ENCODE peak calls at places on chromosomes 16 and 17, in seven cellular contexts. One of them, this sample, is unnamed.

GRCh38 chr17:82245144-82246039 is 16.6 kb downstream of the SLC16A3 start:
- DNase-seq in choroid plexus epithelial cell: no peak
- DNase-seq in Peyer's patch: no peak
- DNase-seq in gastrocnemius medialis: no peak
- DNase-seq in GM23248: no peak
- DNase-seq in HCT116: no peak
- DNase-seq in A549: no peak
- DNase-seq in this sample: no peak

GRCh38 chr17:50100921-50101345 is 5.8 kb downstream of the PDK2 start:
- DNase-seq in choroid plexus epithelial cell: no peak
- DNase-seq in Peyer's patch: no peak
- DNase-seq in gastrocnemius medialis: no peak
- DNase-seq in GM23248: peak
- DNase-seq in HCT116: no peak
- DNase-seq in A549: no peak
- DNase-seq in this sample: no peak

GRCh38 chr17:46013502-46014165 is 14.6 kb downstream of the STH start:
- DNase-seq in choroid plexus epithelial cell: peak
- DNase-seq in Peyer's patch: no peak
- DNase-seq in gastrocnemius medialis: no peak
- DNase-seq in GM23248: peak
- DNase-seq in HCT116: no peak
- DNase-seq in A549: no peak
- DNase-seq in this sample: no peak

GRCh38 chr16:15450624-15451023 is 16.2 kb downstream of the BMERB1 start:
- DNase-seq in choroid plexus epithelial cell: no peak
- DNase-seq in Peyer's patch: no peak
- DNase-seq in gastrocnemius medialis: no peak
- DNase-seq in GM23248: peak
- DNase-seq in HCT116: no peak
- DNase-seq in A549: no peak
- DNase-seq in this sample: no peak

GRCh38 chr16:48231675-48232214 is 12.4 kb upstream of the LONP2 start:
- DNase-seq in choroid plexus epithelial cell: peak
- DNase-seq in Peyer's patch: no peak
- DNase-seq in gastrocnemius medialis: no peak
- DNase-seq in GM23248: peak
- DNase-seq in HCT116: peak
- DNase-seq in A549: peak
- DNase-seq in this sample: no peak

GRCh38 chr16:7334801-7335560 is 2.3 kb downstream of the RBFOX1 start:
- DNase-seq in choroid plexus epithelial cell: no peak
- DNase-seq in Peyer's patch: no peak
- DNase-seq in gastrocnemius medialis: no peak
- DNase-seq in GM23248: no peak
- DNase-seq in HCT116: no peak
- DNase-seq in A549: no peak
- DNase-seq in this sample: no peak

GRCh38 chr17:82272495-82273326 is 789 bp downstream of the CSNK1D start:
- DNase-seq in choroid plexus epithelial cell: no peak
- DNase-seq in Peyer's patch: peak
- DNase-seq in gastrocnemius medialis: peak
- DNase-seq in GM23248: peak
- DNase-seq in HCT116: no peak
- DNase-seq in A549: peak
- DNase-seq in this sample: no peak

GRCh38 chr17:27654654-27655524 is 23.9 kb downstream of the LGALS9 start:
- DNase-seq in choroid plexus epithelial cell: peak
- DNase-seq in Peyer's patch: peak
- DNase-seq in gastrocnemius medialis: no peak
- DNase-seq in GM23248: peak
- DNase-seq in HCT116: peak
- DNase-seq in A549: peak
- DNase-seq in this sample: peak

GRCh38 chr16:58733248-58733670 is 857 bp downstream of the GOT2 start:
- DNase-seq in choroid plexus epithelial cell: peak
- DNase-seq in Peyer's patch: no peak
- DNase-seq in gastrocnemius medialis: no peak
- DNase-seq in GM23248: peak
- DNase-seq in HCT116: no peak
- DNase-seq in A549: no peak
- DNase-seq in this sample: peak

GRCh38 chr16:89307421-89307805 is 89.9 kb downstream of the ZNF778 start:
- DNase-seq in choroid plexus epithelial cell: no peak
- DNase-seq in Peyer's patch: no peak
- DNase-seq in gastrocnemius medialis: no peak
- DNase-seq in GM23248: no peak
- DNase-seq in HCT116: no peak
- DNase-seq in A549: no peak
- DNase-seq in this sample: no peak

GRCh38 chr17:61818225-61818624 is 45.1 kb downstream of the BRIP1 start:
- DNase-seq in choroid plexus epithelial cell: no peak
- DNase-seq in Peyer's patch: no peak
- DNase-seq in gastrocnemius medialis: no peak
- DNase-seq in GM23248: no peak
- DNase-seq in HCT116: no peak
- DNase-seq in A549: no peak
- DNase-seq in this sample: no peak

GRCh38 chr16:2586901-2587480 is 49.2 kb downstream of the PDPK1 start:
- DNase-seq in choroid plexus epithelial cell: no peak
- DNase-seq in Peyer's patch: no peak
- DNase-seq in gastrocnemius medialis: no peak
- DNase-seq in GM23248: no peak
- DNase-seq in HCT116: no peak
- DNase-seq in A549: no peak
- DNase-seq in this sample: no peak

GRCh38 chr17:32275060-32276042 is 9.7 kb downstream of the RHBDL3 start:
- DNase-seq in choroid plexus epithelial cell: peak
- DNase-seq in Peyer's patch: no peak
- DNase-seq in gastrocnemius medialis: no peak
- DNase-seq in GM23248: peak
- DNase-seq in HCT116: peak
- DNase-seq in A549: peak
- DNase-seq in this sample: no peak

GRCh38 chr17:77754956-77755355 is 203.5 kb upstream of the TNRC6C start:
- DNase-seq in choroid plexus epithelial cell: no peak
- DNase-seq in Peyer's patch: no peak
- DNase-seq in gastrocnemius medialis: no peak
- DNase-seq in GM23248: no peak
- DNase-seq in HCT116: no peak
- DNase-seq in A549: no peak
- DNase-seq in this sample: no peak

GRCh38 chr16:31734265-31734664 is 139.3 kb upstream of the ZNF267 start:
- DNase-seq in choroid plexus epithelial cell: no peak
- DNase-seq in Peyer's patch: no peak
- DNase-seq in gastrocnemius medialis: no peak
- DNase-seq in GM23248: no peak
- DNase-seq in HCT116: no peak
- DNase-seq in A549: no peak
- DNase-seq in this sample: no peak

GRCh38 chr17:42679492-42680330 is 1.9 kb downstream of the CCR10 start:
- DNase-seq in choroid plexus epithelial cell: peak
- DNase-seq in Peyer's patch: peak
- DNase-seq in gastrocnemius medialis: peak
- DNase-seq in GM23248: peak
- DNase-seq in HCT116: no peak
- DNase-seq in A549: peak
- DNase-seq in this sample: no peak

GRCh38 chr16:81357711-81358270 is 43.0 kb downstream of the GAN start:
- DNase-seq in choroid plexus epithelial cell: peak
- DNase-seq in Peyer's patch: no peak
- DNase-seq in gastrocnemius medialis: no peak
- DNase-seq in GM23248: no peak
- DNase-seq in HCT116: no peak
- DNase-seq in A549: no peak
- DNase-seq in this sample: no peak

DNA sequence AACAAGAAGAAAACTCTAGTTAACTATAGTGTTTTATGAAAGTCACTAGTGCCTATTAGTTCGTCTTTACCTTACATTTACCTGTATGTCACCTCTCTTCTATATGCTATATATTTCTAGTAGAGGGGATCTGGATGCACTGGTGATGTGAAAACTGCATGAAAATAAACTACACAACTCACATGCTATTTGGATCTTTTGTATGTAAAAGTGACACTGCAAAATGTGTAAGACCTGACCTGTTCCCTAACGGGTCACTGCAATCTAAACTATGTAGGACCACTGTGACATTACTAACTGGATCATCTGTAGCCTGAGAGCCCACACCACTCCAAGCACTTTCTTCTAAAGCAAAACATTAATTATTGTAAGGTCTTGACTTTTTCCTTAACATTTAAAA is 1.7 kb downstream of the BLMH start:
- DNase-seq in choroid plexus epithelial cell: no peak
- DNase-seq in Peyer's patch: no peak
- DNase-seq in gastrocnemius medialis: no peak
- DNase-seq in GM23248: no peak
- DNase-seq in HCT116: no peak
- DNase-seq in A549: no peak
- DNase-seq in this sample: no peak
- H3K4me3 ChIP-seq in choroid plexus epithelial cell: no peak
- H3K4me3 ChIP-seq in Peyer's patch: no peak
- H3K4me3 ChIP-seq in gastrocnemius medialis: peak
- H3K4me3 ChIP-seq in GM23248: peak
- H3K4me3 ChIP-seq in HCT116: peak
- H3K4me3 ChIP-seq in A549: peak
- H3K4me3 ChIP-seq in this sample: peak

GRCh38 chr17:66331038-66331816 is 28.8 kb downstream of the PRKCA start:
- DNase-seq in choroid plexus epithelial cell: no peak
- DNase-seq in Peyer's patch: no peak
- DNase-seq in gastrocnemius medialis: no peak
- DNase-seq in GM23248: no peak
- DNase-seq in HCT116: no peak
- DNase-seq in A549: no peak
- DNase-seq in this sample: no peak
- H3K4me3 ChIP-seq in choroid plexus epithelial cell: no peak
- H3K4me3 ChIP-seq in Peyer's patch: no peak
- H3K4me3 ChIP-seq in gastrocnemius medialis: no peak
- H3K4me3 ChIP-seq in GM23248: no peak
- H3K4me3 ChIP-seq in HCT116: no peak
- H3K4me3 ChIP-seq in A549: no peak
- H3K4me3 ChIP-seq in this sample: no peak

GRCh38 chr16:35598696-35599332 is 2139.4 kb downstream of the TP53TG3F start:
- DNase-seq in choroid plexus epithelial cell: no peak
- DNase-seq in Peyer's patch: no peak
- DNase-seq in gastrocnemius medialis: no peak
- DNase-seq in GM23248: no peak
- DNase-seq in HCT116: peak
- DNase-seq in A549: no peak
- DNase-seq in this sample: no peak
- H3K4me3 ChIP-seq in choroid plexus epithelial cell: no peak
- H3K4me3 ChIP-seq in Peyer's patch: no peak
- H3K4me3 ChIP-seq in gastrocnemius medialis: no peak
- H3K4me3 ChIP-seq in GM23248: no peak
- H3K4me3 ChIP-seq in HCT116: peak
- H3K4me3 ChIP-seq in A549: no peak
- H3K4me3 ChIP-seq in this sample: no peak

GRCh38 chr16:73053379-73054130 is 5.6 kb upstream of the ZFHX3 start:
- DNase-seq in choroid plexus epithelial cell: peak
- DNase-seq in Peyer's patch: no peak
- DNase-seq in gastrocnemius medialis: no peak
- DNase-seq in GM23248: no peak
- DNase-seq in HCT116: peak
- DNase-seq in A549: peak
- DNase-seq in this sample: no peak

GRCh38 chr16:73053038-73053378 is 5.1 kb upstream of the ZFHX3 start:
- DNase-seq in choroid plexus epithelial cell: no peak
- DNase-seq in Peyer's patch: no peak
- DNase-seq in gastrocnemius medialis: no peak
- DNase-seq in GM23248: no peak
- DNase-seq in HCT116: no peak
- DNase-seq in A549: no peak
- DNase-seq in this sample: no peak

GRCh38 chr16:73056383-73056782 is 8.5 kb upstream of the ZFHX3 start:
- DNase-seq in choroid plexus epithelial cell: no peak
- DNase-seq in Peyer's patch: no peak
- DNase-seq in gastrocnemius medialis: no peak
- DNase-seq in GM23248: no peak
- DNase-seq in HCT116: no peak
- DNase-seq in A549: no peak
- DNase-seq in this sample: no peak

GRCh38 chr16:73054131-73054496 is 6.2 kb upstream of the ZFHX3 start:
- DNase-seq in choroid plexus epithelial cell: no peak
- DNase-seq in Peyer's patch: no peak
- DNase-seq in gastrocnemius medialis: no peak
- DNase-seq in GM23248: no peak
- DNase-seq in HCT116: no peak
- DNase-seq in A549: no peak
- DNase-seq in this sample: no peak

DNA sequence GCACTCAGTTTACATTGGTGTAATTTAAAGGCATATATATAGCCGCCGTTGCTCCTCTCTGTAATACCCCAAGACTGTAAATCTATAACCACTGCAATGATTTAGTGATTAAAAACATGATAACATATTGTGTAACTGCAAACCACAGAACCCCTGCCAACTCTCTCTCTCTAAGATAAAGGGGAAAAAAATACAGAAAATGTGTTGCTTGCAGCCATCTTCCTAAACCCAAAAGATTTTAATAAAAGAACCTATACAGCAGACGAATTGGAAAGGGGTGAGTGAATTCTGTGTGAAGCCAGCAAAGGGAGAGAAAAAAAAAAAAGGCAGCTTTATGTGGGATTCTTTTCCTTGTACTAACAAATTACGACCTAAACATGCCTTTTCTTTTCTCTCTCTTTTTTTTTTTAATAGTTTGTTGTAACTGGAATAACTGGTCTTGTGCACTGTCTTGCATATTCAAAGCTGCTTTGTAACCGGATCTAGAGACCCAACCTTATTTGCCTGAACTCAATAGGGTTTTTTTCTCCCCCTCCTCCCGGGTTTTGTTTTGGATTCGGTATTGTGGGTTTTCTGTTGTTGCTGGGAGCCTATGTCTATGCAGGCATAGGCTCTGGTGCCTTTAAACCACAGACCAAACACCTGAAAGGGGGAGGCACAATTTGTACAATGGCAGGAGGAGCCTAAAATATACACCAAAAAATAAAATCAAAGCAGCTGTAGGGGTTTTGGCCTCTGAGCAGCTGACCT is 7.0 kb upstream of the ZFHX3 start:
- DNase-seq in choroid plexus epithelial cell: peak
- DNase-seq in Peyer's patch: no peak
- DNase-seq in gastrocnemius medialis: no peak
- DNase-seq in GM23248: peak
- DNase-seq in HCT116: no peak
- DNase-seq in A549: no peak
- DNase-seq in this sample: no peak
- H3K4me3 ChIP-seq in choroid plexus epithelial cell: peak
- H3K4me3 ChIP-seq in Peyer's patch: peak
- H3K4me3 ChIP-seq in gastrocnemius medialis: peak
- H3K4me3 ChIP-seq in GM23248: peak
- H3K4me3 ChIP-seq in HCT116: peak
- H3K4me3 ChIP-seq in A549: peak
- H3K4me3 ChIP-seq in this sample: peak